ENCODE peak calls at places on chromosomes 13 and 19, in eight cellular contexts. One of them, this sample, is unnamed.
A peak's percentile ranks its signal among the peaks of the same experiment; 100 is the strongest.

GRCh38 chr13:66888698-66889097 is 341.4 kb downstream of the PCDH9 start:
- DNase-seq in endodermal cell: no peak
- DNase-seq in Calu3: no peak
- DNase-seq in heart left ventricle: no peak
- DNase-seq in GM12865: no peak
- DNase-seq in uterus: no peak
- DNase-seq in left ventricle myocardium inferior: no peak
- DNase-seq in fibroblast of the aortic adventitia: no peak
- DNase-seq in this sample: no peak

GRCh38 chr19:41031926-41032325 is 40.8 kb downstream of the CYP2B6 start:
- DNase-seq in endodermal cell: no peak
- DNase-seq in Calu3: no peak
- DNase-seq in heart left ventricle: no peak
- DNase-seq in GM12865: no peak
- DNase-seq in uterus: no peak
- DNase-seq in left ventricle myocardium inferior: no peak
- DNase-seq in fibroblast of the aortic adventitia: peak; percentile 14
- DNase-seq in this sample: no peak

GRCh38 chr13:34201050-34201913 is 383.3 kb downstream of the RFC3 start:
- DNase-seq in endodermal cell: no peak
- DNase-seq in Calu3: no peak
- DNase-seq in heart left ventricle: no peak
- DNase-seq in GM12865: no peak
- DNase-seq in uterus: no peak
- DNase-seq in left ventricle myocardium inferior: no peak
- DNase-seq in fibroblast of the aortic adventitia: peak; percentile 88
- DNase-seq in this sample: no peak

GRCh38 chr19:33286899-33287298 is 15.4 kb downstream of the CEBPA start:
- DNase-seq in endodermal cell: no peak
- DNase-seq in Calu3: no peak
- DNase-seq in heart left ventricle: no peak
- DNase-seq in GM12865: no peak
- DNase-seq in uterus: no peak
- DNase-seq in left ventricle myocardium inferior: no peak
- DNase-seq in fibroblast of the aortic adventitia: no peak
- DNase-seq in this sample: no peak

GRCh38 chr13:44404261-44405139 is 30.9 kb downstream of the SERP2 start:
- DNase-seq in endodermal cell: peak; percentile 75
- DNase-seq in Calu3: no peak
- DNase-seq in heart left ventricle: no peak
- DNase-seq in GM12865: no peak
- DNase-seq in uterus: no peak
- DNase-seq in left ventricle myocardium inferior: no peak
- DNase-seq in fibroblast of the aortic adventitia: no peak
- DNase-seq in this sample: no peak

GRCh38 chr13:99303863-99304521 is 3.2 kb downstream of the GPR183 start:
- DNase-seq in endodermal cell: no peak
- DNase-seq in Calu3: no peak
- DNase-seq in heart left ventricle: peak; percentile 54
- DNase-seq in GM12865: peak; percentile 48
- DNase-seq in uterus: no peak
- DNase-seq in left ventricle myocardium inferior: no peak
- DNase-seq in fibroblast of the aortic adventitia: no peak
- DNase-seq in this sample: no peak

GRCh38 chr13:75279834-75280369 is 202.1 kb downstream of the TBC1D4 start:
- DNase-seq in endodermal cell: no peak
- DNase-seq in Calu3: no peak
- DNase-seq in heart left ventricle: no peak
- DNase-seq in GM12865: no peak
- DNase-seq in uterus: no peak
- DNase-seq in left ventricle myocardium inferior: no peak
- DNase-seq in fibroblast of the aortic adventitia: no peak
- DNase-seq in this sample: no peak

GRCh38 chr13:40394304-40394983 is 272.0 kb downstream of the FOXO1 start:
- DNase-seq in endodermal cell: no peak
- DNase-seq in Calu3: no peak
- DNase-seq in heart left ventricle: no peak
- DNase-seq in GM12865: no peak
- DNase-seq in uterus: no peak
- DNase-seq in left ventricle myocardium inferior: no peak
- DNase-seq in fibroblast of the aortic adventitia: peak; percentile 14
- DNase-seq in this sample: no peak

GRCh38 chr13:75264611-75265010 is 217.4 kb downstream of the TBC1D4 start:
- DNase-seq in endodermal cell: no peak
- DNase-seq in Calu3: no peak
- DNase-seq in heart left ventricle: no peak
- DNase-seq in GM12865: no peak
- DNase-seq in uterus: no peak
- DNase-seq in left ventricle myocardium inferior: no peak
- DNase-seq in fibroblast of the aortic adventitia: no peak
- DNase-seq in this sample: no peak

GRCh38 chr13:25980255-25980654 is 71.6 kb downstream of the SHISA2 start:
- DNase-seq in endodermal cell: peak; percentile 86
- DNase-seq in Calu3: peak; percentile 50
- DNase-seq in heart left ventricle: no peak
- DNase-seq in GM12865: no peak
- DNase-seq in uterus: no peak
- DNase-seq in left ventricle myocardium inferior: no peak
- DNase-seq in fibroblast of the aortic adventitia: no peak
- DNase-seq in this sample: no peak

GRCh38 chr19:1855828-1856255 is 7.5 kb downstream of the KLF16 start:
- DNase-seq in endodermal cell: peak; percentile 65
- DNase-seq in Calu3: no peak
- DNase-seq in heart left ventricle: peak; percentile 42
- DNase-seq in GM12865: peak; percentile 57
- DNase-seq in uterus: no peak
- DNase-seq in left ventricle myocardium inferior: no peak
- DNase-seq in fibroblast of the aortic adventitia: peak; percentile 37
- DNase-seq in this sample: no peak

GRCh38 chr13:109918179-109918651 is 131.8 kb upstream of the IRS2 start:
- DNase-seq in endodermal cell: no peak
- DNase-seq in Calu3: no peak
- DNase-seq in heart left ventricle: no peak
- DNase-seq in GM12865: no peak
- DNase-seq in uterus: no peak
- DNase-seq in left ventricle myocardium inferior: no peak
- DNase-seq in fibroblast of the aortic adventitia: no peak
- DNase-seq in this sample: no peak

GRCh38 chr19:11421607-11422098 is 2.5 kb upstream of the RGL3 start:
- DNase-seq in endodermal cell: peak; percentile 98
- DNase-seq in Calu3: peak; percentile 43
- DNase-seq in heart left ventricle: no peak
- DNase-seq in GM12865: peak; percentile 57
- DNase-seq in uterus: no peak
- DNase-seq in left ventricle myocardium inferior: peak; percentile 59
- DNase-seq in fibroblast of the aortic adventitia: no peak
- DNase-seq in this sample: no peak

GRCh38 chr13:23743717-23744116 is 145.5 kb downstream of the MIPEP start:
- DNase-seq in endodermal cell: no peak
- DNase-seq in Calu3: no peak
- DNase-seq in heart left ventricle: no peak
- DNase-seq in GM12865: no peak
- DNase-seq in uterus: no peak
- DNase-seq in left ventricle myocardium inferior: no peak
- DNase-seq in fibroblast of the aortic adventitia: no peak
- DNase-seq in this sample: no peak

GRCh38 chr19:47499863-47500830 is 14.7 kb downstream of the NAPA start:
- DNase-seq in endodermal cell: peak; percentile 74
- DNase-seq in Calu3: no peak
- DNase-seq in heart left ventricle: no peak
- DNase-seq in GM12865: no peak
- DNase-seq in uterus: no peak
- DNase-seq in left ventricle myocardium inferior: no peak
- DNase-seq in fibroblast of the aortic adventitia: no peak
- DNase-seq in this sample: no peak

GRCh38 chr19:55368701-55369563 is 1.3 kb downstream of the IL11 start:
- DNase-seq in endodermal cell: peak; percentile 75
- DNase-seq in Calu3: peak; percentile 54
- DNase-seq in heart left ventricle: peak; percentile 54
- DNase-seq in GM12865: no peak
- DNase-seq in uterus: no peak
- DNase-seq in left ventricle myocardium inferior: no peak
- DNase-seq in fibroblast of the aortic adventitia: peak; percentile 52
- DNase-seq in this sample: no peak

GRCh38 chr19:17448190-17448967 is at the start of gene TMEM221:
- DNase-seq in endodermal cell: peak; percentile 86
- DNase-seq in Calu3: peak; percentile 65
- DNase-seq in heart left ventricle: peak; percentile 53
- DNase-seq in GM12865: peak; percentile 41
- DNase-seq in uterus: peak; percentile 76
- DNase-seq in left ventricle myocardium inferior: peak; percentile 47
- DNase-seq in fibroblast of the aortic adventitia: no peak
- DNase-seq in this sample: peak; percentile 71

GRCh38 chr13:74443623-74444022 is 309.4 kb upstream of the KLF12 start:
- DNase-seq in endodermal cell: no peak
- DNase-seq in Calu3: no peak
- DNase-seq in heart left ventricle: no peak
- DNase-seq in GM12865: no peak
- DNase-seq in uterus: no peak
- DNase-seq in left ventricle myocardium inferior: no peak
- DNase-seq in fibroblast of the aortic adventitia: peak; percentile 95
- DNase-seq in this sample: no peak

GRCh38 chr19:46678110-46678732 is 17.2 kb upstream of the DACT3 start:
- DNase-seq in endodermal cell: peak; percentile 95
- DNase-seq in Calu3: peak; percentile 55
- DNase-seq in heart left ventricle: no peak
- DNase-seq in GM12865: peak; percentile 72
- DNase-seq in uterus: no peak
- DNase-seq in left ventricle myocardium inferior: no peak
- DNase-seq in fibroblast of the aortic adventitia: no peak
- DNase-seq in this sample: no peak

GRCh38 chr19:54207908-54208783 is 7.5 kb downstream of the RPS9 start:
- DNase-seq in endodermal cell: peak; percentile 83
- DNase-seq in Calu3: no peak
- DNase-seq in heart left ventricle: peak; percentile 69
- DNase-seq in GM12865: peak; percentile 82
- DNase-seq in uterus: no peak
- DNase-seq in left ventricle myocardium inferior: peak; percentile 52
- DNase-seq in fibroblast of the aortic adventitia: peak; percentile 88
- DNase-seq in this sample: no peak

GRCh38 chr13:105035092-105035491 is 1500.4 kb downstream of the EFNB2 start:
- DNase-seq in endodermal cell: no peak
- DNase-seq in Calu3: no peak
- DNase-seq in heart left ventricle: no peak
- DNase-seq in GM12865: no peak
- DNase-seq in uterus: no peak
- DNase-seq in left ventricle myocardium inferior: no peak
- DNase-seq in fibroblast of the aortic adventitia: no peak
- DNase-seq in this sample: no peak

GRCh38 chr19:6092329-6093286 is 17.7 kb downstream of the RFX2 start:
- DNase-seq in endodermal cell: peak; percentile 86
- DNase-seq in Calu3: peak; percentile 81
- DNase-seq in heart left ventricle: peak; percentile 87
- DNase-seq in GM12865: peak; percentile 41
- DNase-seq in uterus: peak; percentile 78
- DNase-seq in left ventricle myocardium inferior: peak; percentile 84
- DNase-seq in fibroblast of the aortic adventitia: peak; percentile 87
- DNase-seq in this sample: peak; percentile 59

GRCh38 chr19:1945899-1946298 is 4.9 kb downstream of the CSNK1G2 start:
- DNase-seq in endodermal cell: peak; percentile 93
- DNase-seq in Calu3: no peak
- DNase-seq in heart left ventricle: no peak
- DNase-seq in GM12865: no peak
- DNase-seq in uterus: no peak
- DNase-seq in left ventricle myocardium inferior: no peak
- DNase-seq in fibroblast of the aortic adventitia: no peak
- DNase-seq in this sample: peak; percentile 34

GRCh38 chr13:31090096-31090495 is 71.6 kb downstream of the HSPH1 start:
- DNase-seq in endodermal cell: no peak
- DNase-seq in Calu3: no peak
- DNase-seq in heart left ventricle: no peak
- DNase-seq in GM12865: no peak
- DNase-seq in uterus: no peak
- DNase-seq in left ventricle myocardium inferior: no peak
- DNase-seq in fibroblast of the aortic adventitia: no peak
- DNase-seq in this sample: no peak

DNA sequence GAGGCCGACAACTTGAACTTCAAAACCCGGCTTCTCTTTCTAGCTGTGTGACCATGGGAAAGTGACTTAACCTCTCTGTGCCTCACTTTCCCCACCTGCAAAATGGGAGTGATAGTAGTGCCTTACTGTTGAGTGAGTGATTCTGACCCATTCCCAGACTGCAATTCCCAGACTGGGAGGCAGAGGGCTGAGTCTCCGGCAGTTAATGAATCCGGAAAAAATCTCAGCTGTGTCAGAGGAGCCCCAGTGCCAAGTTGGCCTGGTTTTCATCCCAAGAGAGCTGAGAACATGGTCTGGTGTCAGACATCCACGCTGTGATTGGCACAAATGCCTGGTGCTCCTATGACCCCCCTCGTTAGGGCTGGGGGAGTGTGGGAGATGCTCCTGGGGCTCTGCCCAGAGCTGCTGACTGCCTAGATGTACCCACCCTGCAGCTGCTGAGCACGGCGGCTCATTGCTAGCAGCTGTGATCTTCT is 50.0 kb downstream of the PIN1 start:
- DNase-seq in endodermal cell: peak; percentile 57
- DNase-seq in Calu3: no peak
- DNase-seq in heart left ventricle: peak; percentile 44
- DNase-seq in GM12865: no peak
- DNase-seq in uterus: peak; percentile 71
- DNase-seq in left ventricle myocardium inferior: peak; percentile 41
- DNase-seq in fibroblast of the aortic adventitia: peak; percentile 65
- DNase-seq in this sample: no peak
- TF ChIP-seq CTCF in endodermal cell: peak; percentile 61
- TF ChIP-seq CTCF in Calu3: no peak
- TF ChIP-seq CTCF in heart left ventricle: peak; percentile 43
- TF ChIP-seq CTCF in GM12865: no peak
- TF ChIP-seq CTCF in uterus: peak; percentile 6
- TF ChIP-seq CTCF in left ventricle myocardium inferior: peak; percentile 44
- TF ChIP-seq CTCF in fibroblast of the aortic adventitia: peak; percentile 69
- TF ChIP-seq CTCF in this sample: peak; percentile 25

GRCh38 chr13:41658057-41658642 is 200.8 kb downstream of the RGCC start:
- DNase-seq in endodermal cell: no peak
- DNase-seq in Calu3: no peak
- DNase-seq in heart left ventricle: no peak
- DNase-seq in GM12865: no peak
- DNase-seq in uterus: no peak
- DNase-seq in left ventricle myocardium inferior: no peak
- DNase-seq in fibroblast of the aortic adventitia: peak; percentile 80
- DNase-seq in this sample: no peak
- TF ChIP-seq CTCF in endodermal cell: peak; percentile 33
- TF ChIP-seq CTCF in Calu3: no peak
- TF ChIP-seq CTCF in heart left ventricle: no peak
- TF ChIP-seq CTCF in GM12865: no peak
- TF ChIP-seq CTCF in uterus: no peak
- TF ChIP-seq CTCF in left ventricle myocardium inferior: no peak
- TF ChIP-seq CTCF in fibroblast of the aortic adventitia: no peak
- TF ChIP-seq CTCF in this sample: no peak

GRCh38 chr19:44587863-44588752 is 25.3 kb upstream of the IGSF23 start:
- DNase-seq in endodermal cell: no peak
- DNase-seq in Calu3: peak; percentile 81
- DNase-seq in heart left ventricle: no peak
- DNase-seq in GM12865: peak; percentile 10
- DNase-seq in uterus: no peak
- DNase-seq in left ventricle myocardium inferior: no peak
- DNase-seq in fibroblast of the aortic adventitia: peak; percentile 96
- DNase-seq in this sample: no peak
- TF ChIP-seq CTCF in endodermal cell: no peak
- TF ChIP-seq CTCF in Calu3: peak; percentile 19
- TF ChIP-seq CTCF in heart left ventricle: peak; percentile 29
- TF ChIP-seq CTCF in GM12865: no peak
- TF ChIP-seq CTCF in uterus: no peak
- TF ChIP-seq CTCF in left ventricle myocardium inferior: peak; percentile 45
- TF ChIP-seq CTCF in fibroblast of the aortic adventitia: peak; percentile 51
- TF ChIP-seq CTCF in this sample: no peak

GRCh38 chr13:46289260-46289955 is 77.7 kb downstream of the LRRC63 start:
- DNase-seq in endodermal cell: no peak
- DNase-seq in Calu3: no peak
- DNase-seq in heart left ventricle: no peak
- DNase-seq in GM12865: peak; percentile 10
- DNase-seq in uterus: no peak
- DNase-seq in left ventricle myocardium inferior: no peak
- DNase-seq in fibroblast of the aortic adventitia: no peak
- DNase-seq in this sample: no peak
- TF ChIP-seq CTCF in endodermal cell: no peak
- TF ChIP-seq CTCF in Calu3: no peak
- TF ChIP-seq CTCF in heart left ventricle: no peak
- TF ChIP-seq CTCF in GM12865: no peak
- TF ChIP-seq CTCF in uterus: no peak
- TF ChIP-seq CTCF in left ventricle myocardium inferior: no peak
- TF ChIP-seq CTCF in fibroblast of the aortic adventitia: no peak
- TF ChIP-seq CTCF in this sample: no peak

This sample was measured in progenitor cell of endocrine pancreas.